ENCODE peak calls at places on chromosomes 2 and 18, in eight cellular contexts. E, A, Q, L, N, D, W and I are unnamed samples. For H3K9me3 and H3K4me1, the result is how much of the 10 kb centered on the place peaks cover.

GRCh38 chr2:223230352-223230751 is 178.4 kb downstream of the KCNE4 start:
- DNase-seq in E (no peak), A (no peak), Q (no peak), L (no peak), N (no peak), D (no peak), W (no peak), I (no peak)

GRCh38 chr2:49152824-49153223 is 1.5 kb downstream of the FSHR start:
- DNase-seq in E (no peak), A (no peak), Q (no peak), L (no peak), N (no peak), D (no peak), W (no peak), I (no peak)

GRCh38 chr2:15579641-15580040 is 12.0 kb upstream of the DDX1 start:
- DNase-seq in E (no peak), A (no peak), Q (no peak), L (no peak), N (no peak), D (no peak), W (no peak), I (no peak)

GRCh38 chr18:79136742-79137141 is 67.5 kb downstream of the ATP9B start:
- DNase-seq in E (no peak), A (no peak), Q (no peak), L (no peak), N (no peak), D (no peak), W (no peak), I (no peak)

GRCh38 chr2:44155577-44156446 is 12.9 kb upstream of the PPM1B start:
- DNase-seq in E (no peak), A (no peak), Q (no peak), L (no peak), N (no peak), D (no peak), W (no peak), I (no peak)

GRCh38 chr2:174012347-174013309 is 47.5 kb upstream of the SP3 start:
- DNase-seq in E (peak), A (no peak), Q (peak), L (peak), N (peak), D (peak), W (peak), I (no peak)

GRCh38 chr2:176931588-176932563 is 280.7 kb upstream of the HNRNPA3 start:
- DNase-seq in E (no peak), A (no peak), Q (no peak), L (no peak), N (peak), D (peak), W (no peak), I (no peak)

GRCh38 chr18:44437603-44438002 is 243.1 kb upstream of the SETBP1 start:
- DNase-seq in E (no peak), A (no peak), Q (no peak), L (no peak), N (no peak), D (no peak), W (no peak), I (no peak)

GRCh38 chr18:77144451-77145118 is 12.0 kb upstream of the MBP start:
- DNase-seq in E (no peak), A (no peak), Q (no peak), L (no peak), N (no peak), D (no peak), W (no peak), I (no peak)

GRCh38 chr2:234863043-234863934 is 88.5 kb upstream of the SH3BP4 start:
- DNase-seq in E (peak), A (no peak), Q (peak), L (no peak), N (no peak), D (peak), W (peak), I (peak)

GRCh38 chr2:165417009-165417408 is 52.5 kb upstream of the CSRNP3 start:
- DNase-seq in E (no peak), A (no peak), Q (no peak), L (no peak), N (no peak), D (no peak), W (peak), I (no peak)

GRCh38 chr18:55003695-55004094 is 44.4 kb upstream of the CCDC68 start:
- DNase-seq in E (no peak), A (no peak), Q (no peak), L (no peak), N (no peak), D (no peak), W (no peak), I (no peak)

GRCh38 chr18:3721771-3722661 is 272.0 kb downstream of the TGIF1 start:
- DNase-seq in E (no peak), A (no peak), Q (no peak), L (no peak), N (no peak), D (no peak), W (no peak), I (no peak)

GRCh38 chr18:55096261-55097026 is 137.2 kb upstream of the CCDC68 start:
- DNase-seq in E (peak), A (peak), Q (no peak), L (no peak), N (no peak), D (peak), W (peak), I (peak)

GRCh38 chr2:156892449-156893335 is 364.8 kb upstream of the GALNT5 start:
- DNase-seq in E (no peak), A (peak), Q (no peak), L (no peak), N (no peak), D (peak), W (no peak), I (peak)

GRCh38 chr2:132766573-132766972 is 96.6 kb upstream of the LYPD1 start:
- DNase-seq in E (no peak), A (no peak), Q (no peak), L (no peak), N (no peak), D (no peak), W (no peak), I (no peak)

GRCh38 chr2:231919341-231920035 is 6.7 kb downstream of the NPPC start:
- DNase-seq in E (no peak), A (no peak), Q (peak), L (no peak), N (no peak), D (no peak), W (no peak), I (peak)

GRCh38 chr2:235550946-235551345 is 57.1 kb downstream of the AGAP1 start:
- DNase-seq in E (no peak), A (no peak), Q (no peak), L (no peak), N (no peak), D (no peak), W (peak), I (no peak)

GRCh38 chr2:239675856-239676715 is 275.3 kb upstream of the HDAC4 start:
- DNase-seq in E (no peak), A (no peak), Q (no peak), L (no peak), N (no peak), D (no peak), W (no peak), I (no peak)

GRCh38 chr18:21391074-21391673 is 149.1 kb downstream of the GREB1L start:
- DNase-seq in E (no peak), A (no peak), Q (no peak), L (no peak), N (no peak), D (peak), W (no peak), I (no peak)

GRCh38 chr2:62687644-62688043 is 17.9 kb upstream of the EHBP1 start:
- DNase-seq in E (no peak), A (no peak), Q (no peak), L (no peak), N (no peak), D (no peak), W (no peak), I (no peak)

GRCh38 chr2:168255866-168256265 is 8.5 kb upstream of the STK39 start:
- DNase-seq in E (no peak), A (no peak), Q (no peak), L (peak), N (no peak), D (no peak), W (no peak), I (no peak)

GRCh38 chr2:41853427-41854191 is 194.2 kb upstream of the PKDCC start:
- DNase-seq in E (peak), A (peak), Q (no peak), L (peak), N (no peak), D (peak), W (no peak), I (peak)

GRCh38 chr2:10016001-10016801 is 27.1 kb upstream of the KLF11 start:
- DNase-seq in E (no peak), A (no peak), Q (peak), L (no peak), N (no peak), D (no peak), W (peak), I (no peak)

GRCh38 chr18:31386683-31387082 is 10.1 kb downstream of the DSG4 start:
- DNase-seq in E (no peak), A (no peak), Q (no peak), L (no peak), N (no peak), D (no peak), W (no peak), I (no peak)

GRCh38 chr2:26456701-26457224 is 21.2 kb downstream of the OTOF start:
- DNase-seq in E (peak), A (no peak), Q (peak), L (peak), N (no peak), D (no peak), W (no peak), I (no peak)

GRCh38 chr2:12903272-12903671 is 186.5 kb downstream of the TRIB2 start:
- DNase-seq in E (no peak), A (no peak), Q (no peak), L (no peak), N (no peak), D (no peak), W (no peak), I (no peak)

GRCh38 chr2:162123806-162124758 is 28.0 kb downstream of the GCG start:
- DNase-seq in E (no peak), A (peak), Q (no peak), L (no peak), N (no peak), D (peak), W (no peak), I (no peak)

GRCh38 chr18:68797901-68798300 is at the start of gene CCDC102B:
- DNase-seq in E (no peak), A (no peak), Q (no peak), L (no peak), N (no peak), D (peak), W (peak), I (no peak)

DNA sequence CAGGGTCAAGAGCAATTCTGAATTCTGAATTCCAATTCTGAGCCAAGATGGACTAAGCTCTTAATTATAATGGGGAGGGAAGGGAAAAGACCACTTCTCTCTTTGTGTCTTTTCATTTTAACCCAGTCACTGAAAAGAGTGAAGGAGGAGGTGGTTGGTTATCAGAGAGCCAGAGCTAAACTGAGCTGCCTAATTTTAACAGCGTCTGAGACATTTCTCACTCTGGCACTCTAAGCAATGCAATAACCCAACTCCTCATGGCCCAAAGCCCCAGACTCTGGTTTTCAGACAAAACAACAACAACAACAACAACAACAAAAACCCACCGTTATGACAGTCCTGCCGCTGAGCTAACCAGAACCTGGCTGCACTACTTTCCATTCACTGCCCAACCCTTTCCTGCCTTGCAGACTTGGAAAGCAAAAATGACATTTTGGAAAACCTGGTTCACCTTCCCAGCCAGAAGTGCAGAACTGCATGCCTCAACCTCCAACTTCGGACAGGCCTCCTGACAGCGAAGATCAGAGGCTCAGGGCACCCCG is 1.0 kb downstream of the CHST10 start:
- DNase-seq in E (no peak), A (no peak), Q (no peak), L (no peak), N (no peak), D (peak), W (no peak), I (no peak)
- H3K4me3 ChIP-seq in E (peak), A (peak), Q (peak), L (peak), N (peak), D (peak), W (peak), I (peak)

GRCh38 chr2:230899786-230900185 is 25.3 kb downstream of the GPR55 start:
- DNase-seq in E (no peak), A (no peak), Q (peak), L (no peak), N (no peak), D (no peak), W (no peak), I (no peak)

GRCh38 chr2:230900336-230900995 is 24.6 kb downstream of the GPR55 start:
- DNase-seq in E (peak), A (no peak), Q (peak), L (peak), N (no peak), D (no peak), W (no peak), I (peak)

GRCh38 chr2:230898016-230898415 is 27.0 kb downstream of the GPR55 start:
- DNase-seq in E (peak), A (no peak), Q (peak), L (peak), N (no peak), D (no peak), W (no peak), I (peak)

GRCh38 chr2:230898661-230899091 is 26.4 kb downstream of the GPR55 start:
- DNase-seq in E (peak), A (no peak), Q (peak), L (no peak), N (no peak), D (no peak), W (no peak), I (peak)

DNA sequence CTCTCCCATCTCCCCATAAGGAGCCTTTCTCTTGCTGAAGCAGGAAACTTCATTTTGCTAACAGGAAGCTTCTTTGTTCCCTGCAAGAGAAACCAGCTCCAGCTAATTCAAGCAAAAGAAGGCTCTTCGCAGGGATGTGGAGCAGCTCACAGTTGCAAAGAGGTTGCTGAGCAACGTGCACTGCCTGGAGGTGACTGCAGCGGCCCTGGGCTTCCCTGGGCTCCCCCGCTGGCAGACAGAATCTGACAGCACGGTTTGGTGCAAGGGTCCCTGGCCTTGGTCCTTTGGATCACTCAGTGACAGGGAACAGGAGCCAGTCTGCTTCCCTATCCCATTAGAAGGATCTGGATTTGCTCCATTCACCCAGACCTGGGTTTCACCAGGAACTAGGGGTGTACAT is 25.8 kb downstream of the GPR55 start:
- DNase-seq in E (no peak), A (no peak), Q (peak), L (peak), N (no peak), D (no peak), W (no peak), I (peak)
- H3K9me3 ChIP-seq in E (under half), A (under half), Q (under half), L (under half), N (under half), D (under half), W (under half), I (under half)

GRCh38 chr2:109236147-109236546 is 107.1 kb downstream of the SH3RF3 start:
- DNase-seq in E (no peak), A (no peak), Q (no peak), L (no peak), N (no peak), D (no peak), W (no peak), I (no peak)

GRCh38 chr2:109239720-109240119 is 110.7 kb downstream of the SH3RF3 start:
- DNase-seq in E (no peak), A (no peak), Q (no peak), L (no peak), N (no peak), D (peak), W (no peak), I (no peak)

GRCh38 chr2:109238580-109238979 is 109.6 kb downstream of the SH3RF3 start:
- DNase-seq in E (peak), A (no peak), Q (peak), L (peak), N (no peak), D (peak), W (peak), I (no peak)

GRCh38 chr2:109234355-109234754 is 105.3 kb downstream of the SH3RF3 start:
- DNase-seq in E (no peak), A (no peak), Q (no peak), L (no peak), N (no peak), D (no peak), W (no peak), I (no peak)

DNA sequence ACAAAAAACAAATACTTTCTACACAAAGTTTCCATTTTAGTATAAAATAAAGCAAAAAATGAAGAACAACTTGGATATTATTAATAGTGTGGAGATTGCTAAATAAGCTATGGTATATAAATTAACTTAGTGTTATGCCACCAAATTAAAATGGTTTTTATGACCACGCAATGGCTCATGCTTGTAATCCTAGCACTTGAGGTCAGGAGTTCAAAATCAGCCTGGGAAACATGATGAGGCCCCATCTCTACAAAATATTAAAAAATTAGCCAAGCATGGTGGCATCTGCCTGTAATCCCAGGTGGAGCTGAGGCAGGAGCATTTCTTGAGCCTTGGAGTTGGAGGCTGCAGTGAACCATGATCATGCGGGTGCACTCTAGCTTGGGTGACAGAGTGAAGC is 108.8 kb downstream of the SH3RF3 start:
- DNase-seq in E (no peak), A (no peak), Q (no peak), L (no peak), N (no peak), D (no peak), W (no peak), I (no peak)
- H3K4me1 ChIP-seq in E (under half), A (under half), Q (under half), L (under half), N (under half), D (under half), W (under half), I (under half)

DNA sequence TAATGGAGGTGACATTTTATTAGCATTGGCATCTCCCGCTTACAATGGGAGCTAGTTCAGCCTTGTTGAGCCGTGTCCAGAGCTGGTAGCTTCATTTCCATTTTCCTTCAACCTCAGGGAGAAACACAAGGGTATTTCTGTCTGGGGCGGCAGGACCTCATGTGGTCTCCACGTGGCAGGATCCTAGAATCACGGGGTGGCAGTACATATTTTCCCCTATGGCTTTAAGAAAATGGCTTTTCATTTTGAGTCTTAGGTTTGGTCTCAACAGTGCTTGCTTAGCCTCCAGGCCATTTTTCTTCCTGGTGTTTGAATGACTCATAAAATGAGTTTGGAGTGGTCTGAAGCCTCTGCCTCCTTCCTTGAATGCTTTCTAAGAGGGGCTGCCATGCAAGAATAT is 20.3 kb downstream of the CABLES1 start:
- DNase-seq in E (no peak), A (no peak), Q (no peak), L (no peak), N (no peak), D (no peak), W (no peak), I (no peak)
- H3K4me3 ChIP-seq in E (no peak), A (no peak), Q (no peak), L (no peak), N (no peak), D (no peak), W (no peak), I (peak)